ENCODE peak calls at places on chromosomes 12 and 14, in seven cellular contexts. V is HepG2, L is kidney epithelial cell, R is tibial artery, E is endodermal cell, Z is GM12865, M is HFF-Myc. T is an unnamed sample.

GRCh38 chr14:63891148-63891964 is 38.6 kb downstream of the SYNE2 start:
- DNase-seq in V (no peak), L (no peak), R (no peak), E (no peak), Z (no peak), M (no peak), T (no peak)

GRCh38 chr12:12527820-12528296 is 34.8 kb downstream of the DUSP16 start:
- DNase-seq in V (no peak), L (no peak), R (no peak), E (peak), Z (peak), M (no peak), T (no peak)

GRCh38 chr14:99731536-99732435 is 47.7 kb downstream of the CYP46A1 start:
- DNase-seq in V (no peak), L (no peak), R (no peak), E (peak), Z (no peak), M (no peak), T (no peak)

GRCh38 chr12:84638811-84639368 is 273.7 kb downstream of the SLC6A15 start:
- DNase-seq in V (no peak), L (no peak), R (no peak), E (no peak), Z (no peak), M (no peak), T (no peak)

GRCh38 chr12:3097186-3097804 is 20.1 kb downstream of the TSPAN9 start:
- DNase-seq in V (peak), L (no peak), R (peak), E (no peak), Z (peak), M (no peak), T (no peak)

GRCh38 chr14:93113678-93114067 is 2.1 kb downstream of the ITPK1 start:
- DNase-seq in V (no peak), L (no peak), R (no peak), E (peak), Z (no peak), M (no peak), T (no peak)

GRCh38 chr14:33714527-33715222 is 236.2 kb downstream of the EGLN3 start:
- DNase-seq in V (no peak), L (no peak), R (no peak), E (no peak), Z (no peak), M (no peak), T (no peak)

GRCh38 chr12:128802756-128803155 is 21.0 kb downstream of the SLC15A4 start:
- DNase-seq in V (no peak), L (no peak), R (no peak), E (no peak), Z (no peak), M (no peak), T (no peak)

GRCh38 chr12:114933428-114934160 is 249.6 kb upstream of the TBX3 start:
- DNase-seq in V (peak), L (peak), R (no peak), E (peak), Z (no peak), M (no peak), T (peak)

GRCh38 chr14:105700622-105701288 is 174.4 kb downstream of the TMEM121 start:
- DNase-seq in V (no peak), L (no peak), R (no peak), E (no peak), Z (peak), M (no peak), T (no peak)

GRCh38 chr12:44626883-44627282 is 249.2 kb downstream of the NELL2 start:
- DNase-seq in V (no peak), L (no peak), R (no peak), E (no peak), Z (no peak), M (no peak), T (no peak)

GRCh38 chr12:112183141-112183581 is 57.8 kb downstream of the TRAFD1 start:
- DNase-seq in V (no peak), L (no peak), R (no peak), E (no peak), Z (peak), M (no peak), T (no peak)

GRCh38 chr14:61616524-61617185 is 78.7 kb upstream of the HIF1A start:
- DNase-seq in V (peak), L (peak), R (no peak), E (no peak), Z (no peak), M (no peak), T (peak)

GRCh38 chr12:89162704-89163261 is 189.5 kb downstream of the DUSP6 start:
- DNase-seq in V (no peak), L (peak), R (peak), E (no peak), Z (peak), M (peak), T (peak)

GRCh38 chr12:89161553-89161952 is 190.7 kb downstream of the DUSP6 start:
- DNase-seq in V (no peak), L (no peak), R (no peak), E (no peak), Z (no peak), M (no peak), T (no peak)

GRCh38 chr12:89163918-89164317 is 188.4 kb downstream of the DUSP6 start:
- DNase-seq in V (no peak), L (no peak), R (no peak), E (no peak), Z (no peak), M (no peak), T (no peak)

GRCh38 chr12:89157413-89157812 is 194.9 kb downstream of the DUSP6 start:
- DNase-seq in V (peak), L (no peak), R (no peak), E (no peak), Z (no peak), M (no peak), T (no peak)

GRCh38 chr12:89160716-89161123 is 191.6 kb downstream of the DUSP6 start:
- DNase-seq in V (no peak), L (no peak), R (peak), E (no peak), Z (no peak), M (no peak), T (no peak)
- H3K4me3 ChIP-seq in V (no peak), L (no peak), R (no peak), E (no peak), Z (no peak), M (no peak), T (no peak)

GRCh38 chr12:100187068-100187467 is 13.5 kb upstream of the ACTR6 start:
- DNase-seq in V (no peak), L (no peak), R (no peak), E (no peak), Z (no peak), M (no peak), T (no peak)
- TF ChIP-seq CTCF in V (no peak), L (no peak), R (no peak), E (no peak), Z (no peak), M (no peak), T (no peak)

DNA sequence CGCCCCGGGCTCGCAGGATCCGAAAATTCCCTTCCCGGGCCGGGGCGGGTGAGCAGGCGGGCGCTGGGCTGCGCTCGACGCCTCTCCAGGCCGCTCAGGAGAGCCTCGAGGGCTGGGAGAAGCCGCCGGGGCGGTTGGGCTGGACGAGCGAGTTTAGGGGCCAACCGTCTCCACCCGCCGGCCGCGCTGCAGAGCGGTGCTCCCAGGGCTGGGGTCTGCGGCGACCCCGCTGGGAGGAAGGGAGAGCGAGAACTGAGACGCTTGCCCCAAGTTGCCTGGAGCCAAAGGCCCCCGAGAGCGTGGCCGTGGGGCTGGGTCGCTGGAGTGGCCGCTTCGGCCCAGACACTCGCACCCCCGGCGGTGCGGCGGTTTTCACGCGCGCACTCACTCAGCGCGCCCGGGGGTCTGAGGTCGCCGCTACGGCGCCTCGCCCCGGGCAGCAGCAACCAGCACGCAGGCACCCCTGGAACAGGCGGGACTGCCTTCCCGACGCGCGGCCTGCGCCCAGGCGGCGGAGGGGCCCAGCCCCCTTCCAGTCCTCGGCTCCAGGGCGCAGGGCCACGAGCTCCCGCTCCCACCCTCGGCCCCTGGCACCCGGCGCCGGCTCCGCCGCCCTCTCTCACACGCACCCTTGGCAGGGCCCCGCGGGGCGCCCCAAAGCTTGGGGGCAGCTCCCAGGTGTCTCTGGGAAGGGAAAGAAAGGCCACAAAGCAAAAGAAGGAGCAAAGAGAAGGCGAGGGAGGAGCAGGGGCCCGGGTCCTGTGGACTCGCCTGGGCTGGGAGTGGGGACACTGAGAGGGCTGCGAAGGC is 586 bp upstream of the EFS start:
- DNase-seq in V (no peak), L (no peak), R (no peak), E (peak), Z (no peak), M (no peak), T (no peak)
- H3K4me3 ChIP-seq in V (no peak), L (peak), R (peak), E (peak), Z (no peak), M (peak), T (peak)

DNA sequence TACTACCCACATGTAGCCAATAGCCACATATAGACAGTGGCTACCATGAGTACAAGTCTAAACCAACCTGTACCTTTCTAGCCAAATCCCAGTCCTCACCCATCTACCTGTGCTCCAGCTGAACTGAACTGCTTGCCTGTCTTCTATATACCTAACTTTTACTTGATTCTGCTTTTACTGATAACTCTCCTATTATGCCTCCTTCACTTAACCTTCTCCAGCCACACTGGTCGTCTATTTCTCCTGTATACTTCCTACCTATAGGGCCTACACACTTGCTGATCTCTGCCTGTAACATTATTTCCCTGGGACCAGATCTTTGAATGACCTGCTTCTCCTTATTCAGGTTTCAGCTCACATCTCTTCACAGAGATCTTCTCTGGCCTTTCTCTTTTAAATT is 26.0 kb upstream of the MSRB3 start:
- DNase-seq in V (no peak), L (no peak), R (no peak), E (no peak), Z (no peak), M (no peak), T (no peak)
- TF ChIP-seq CTCF in V (no peak), L (no peak), R (no peak), E (no peak), Z (no peak), M (no peak), T (no peak)

GRCh38 chr14:22552001-22552826 is 36.8 kb downstream of the DAD1 start:
- DNase-seq in V (no peak), L (no peak), R (no peak), E (no peak), Z (no peak), M (no peak), T (no peak)
- H3K4me3 ChIP-seq in V (no peak), L (no peak), R (no peak), E (no peak), Z (no peak), M (no peak), T (no peak)